ENCODE peak calls at places on chromosome 12, in five cellular contexts. G is sciatic nerve; M is stimulated activated CD4-positive, alpha-beta T cell treated with anti-CD3 and anti-CD28 coated beads, Interleukin-4, amount 100 ng/mL, for 24 hours; K is cardiac muscle cell; F is AG09319. R is an unnamed sample.
A peak's percentile ranks its signal among the peaks of the same experiment; 100 is the strongest.

GRCh38 chr12:128682542-128683315 is 141.0 kb downstream of the SLC15A4 start:
- DNase-seq in K (no peak), M (no peak), F (no peak), G (no peak), R (no peak)

GRCh38 chr12:31922341-31923062 is 36.7 kb upstream of the RESF1 start:
- DNase-seq in K (no peak), M (no peak), F (no peak), G (no peak), R (no peak)

GRCh38 chr12:52419656-52420055 is 13.5 kb upstream of the KRT82 start:
- DNase-seq in F (no peak), K (no peak), M (no peak), G (no peak), R (no peak)

GRCh38 chr12:57241556-57242310 is 9.3 kb downstream of the STAC3 start:
- DNase-seq in M (no peak), G (no peak), F (no peak), K (no peak), R (peak; percentile 65)

GRCh38 chr12:130162771-130163460 is 652 bp downstream of the FZD10 start:
- DNase-seq in M (no peak), K (peak; percentile 9), F (no peak), G (peak; percentile 51), R (peak; percentile 58)

GRCh38 chr12:131436922-131437705 is 273.8 kb upstream of the SFSWAP start:
- DNase-seq in G (no peak), M (no peak), F (no peak), K (no peak), R (no peak)

GRCh38 chr12:88420460-88420859 is 159.8 kb downstream of the KITLG start:
- DNase-seq in G (no peak), F (peak; percentile 71), M (no peak), K (no peak), R (no peak)

GRCh38 chr12:21354641-21355040 is 18.1 kb upstream of the IAPP start:
- DNase-seq in F (no peak), M (no peak), G (no peak), K (no peak), R (no peak)

GRCh38 chr12:109814600-109814999 is 18.6 kb downstream of the TRPV4 start:
- DNase-seq in G (no peak), F (no peak), M (no peak), K (no peak), R (no peak)

GRCh38 chr12:53803703-53804102 is 51.9 kb upstream of the CISTR start:
- DNase-seq in M (no peak), K (no peak), F (no peak), G (no peak), R (no peak)

R was measured in upper lobe of right lung.